ENCODE peak calls at places on chromosomes 11 and 22, in eight cellular contexts. One of them, this sample, is unnamed. For H3K27me3, the result is how much of the 10 kb centered on the place peaks cover.

GRCh38 chr22:23204541-23205157 is 24.3 kb downstream of the BCR start:
- DNase-seq in left ventricle myocardium inferior: peak
- DNase-seq in body of pancreas: peak
- DNase-seq in transverse colon: no peak
- DNase-seq in H9: no peak
- DNase-seq in fibroblast of lung: peak
- DNase-seq in lower lobe of right lung: peak
- DNase-seq in H1: no peak
- DNase-seq in this sample: no peak

GRCh38 chr11:75303544-75304224 is 47.8 kb downstream of the ARRB1 start:
- DNase-seq in left ventricle myocardium inferior: no peak
- DNase-seq in transverse colon: no peak
- DNase-seq in H1: no peak
- DNase-seq in lower lobe of right lung: no peak
- DNase-seq in fibroblast of lung: no peak
- DNase-seq in body of pancreas: no peak
- DNase-seq in H9: peak
- DNase-seq in this sample: no peak

GRCh38 chr22:19665784-19666662 is 48.3 kb upstream of the SEPTIN5 start:
- DNase-seq in transverse colon: no peak
- DNase-seq in lower lobe of right lung: no peak
- DNase-seq in fibroblast of lung: no peak
- DNase-seq in left ventricle myocardium inferior: no peak
- DNase-seq in body of pancreas: no peak
- DNase-seq in H9: no peak
- DNase-seq in H1: no peak
- DNase-seq in this sample: no peak

GRCh38 chr11:122098223-122098980 is 17.6 kb downstream of the BLID start:
- DNase-seq in fibroblast of lung: no peak
- DNase-seq in transverse colon: no peak
- DNase-seq in body of pancreas: no peak
- DNase-seq in left ventricle myocardium inferior: no peak
- DNase-seq in H9: no peak
- DNase-seq in H1: no peak
- DNase-seq in lower lobe of right lung: no peak
- DNase-seq in this sample: no peak

GRCh38 chr22:40673017-40673416 is 6.3 kb upstream of the MCHR1 start:
- DNase-seq in H9: no peak
- DNase-seq in lower lobe of right lung: no peak
- DNase-seq in transverse colon: no peak
- DNase-seq in H1: no peak
- DNase-seq in left ventricle myocardium inferior: no peak
- DNase-seq in fibroblast of lung: no peak
- DNase-seq in body of pancreas: no peak
- DNase-seq in this sample: no peak

GRCh38 chr11:32310218-32310601 is 125.1 kb downstream of the WT1 start:
- DNase-seq in body of pancreas: no peak
- DNase-seq in H1: no peak
- DNase-seq in H9: no peak
- DNase-seq in lower lobe of right lung: peak
- DNase-seq in transverse colon: no peak
- DNase-seq in fibroblast of lung: peak
- DNase-seq in left ventricle myocardium inferior: no peak
- DNase-seq in this sample: no peak

GRCh38 chr11:103222801-103223200 is 113.6 kb downstream of the DYNC2H1 start:
- DNase-seq in left ventricle myocardium inferior: no peak
- DNase-seq in lower lobe of right lung: no peak
- DNase-seq in H1: no peak
- DNase-seq in transverse colon: no peak
- DNase-seq in H9: no peak
- DNase-seq in fibroblast of lung: peak
- DNase-seq in body of pancreas: peak
- DNase-seq in this sample: no peak

GRCh38 chr11:126103150-126103549 is 40.5 kb upstream of the CDON start:
- DNase-seq in lower lobe of right lung: no peak
- DNase-seq in body of pancreas: no peak
- DNase-seq in left ventricle myocardium inferior: no peak
- DNase-seq in H9: no peak
- DNase-seq in transverse colon: no peak
- DNase-seq in fibroblast of lung: no peak
- DNase-seq in H1: no peak
- DNase-seq in this sample: no peak

GRCh38 chr22:27438271-27438980 is 363.1 kb downstream of the MN1 start:
- DNase-seq in H1: no peak
- DNase-seq in fibroblast of lung: peak
- DNase-seq in H9: no peak
- DNase-seq in body of pancreas: peak
- DNase-seq in transverse colon: no peak
- DNase-seq in lower lobe of right lung: no peak
- DNase-seq in left ventricle myocardium inferior: no peak
- DNase-seq in this sample: no peak

GRCh38 chr22:18031670-18032454 is 7.5 kb upstream of the MICAL3 start:
- DNase-seq in lower lobe of right lung: no peak
- DNase-seq in H9: no peak
- DNase-seq in left ventricle myocardium inferior: peak
- DNase-seq in H1: no peak
- DNase-seq in transverse colon: no peak
- DNase-seq in body of pancreas: peak
- DNase-seq in fibroblast of lung: peak
- DNase-seq in this sample: no peak

GRCh38 chr22:40334899-40335298 is 11.4 kb upstream of the ADSL start:
- DNase-seq in left ventricle myocardium inferior: no peak
- DNase-seq in lower lobe of right lung: no peak
- DNase-seq in fibroblast of lung: no peak
- DNase-seq in H1: no peak
- DNase-seq in body of pancreas: no peak
- DNase-seq in H9: no peak
- DNase-seq in transverse colon: no peak
- DNase-seq in this sample: no peak

GRCh38 chr22:39522567-39523300 is 2.4 kb downstream of the ATF4 start:
- DNase-seq in body of pancreas: peak
- DNase-seq in transverse colon: peak
- DNase-seq in lower lobe of right lung: peak
- DNase-seq in H9: no peak
- DNase-seq in H1: no peak
- DNase-seq in fibroblast of lung: peak
- DNase-seq in left ventricle myocardium inferior: no peak
- DNase-seq in this sample: no peak

GRCh38 chr11:123473941-123474668 is 44.0 kb downstream of the GRAMD1B start:
- DNase-seq in lower lobe of right lung: no peak
- DNase-seq in H9: no peak
- DNase-seq in transverse colon: no peak
- DNase-seq in fibroblast of lung: peak
- DNase-seq in left ventricle myocardium inferior: no peak
- DNase-seq in H1: no peak
- DNase-seq in body of pancreas: no peak
- DNase-seq in this sample: no peak

GRCh38 chr11:71197096-71197495 is 55.3 kb downstream of the SHANK2 start:
- DNase-seq in left ventricle myocardium inferior: no peak
- DNase-seq in fibroblast of lung: no peak
- DNase-seq in transverse colon: no peak
- DNase-seq in H9: no peak
- DNase-seq in lower lobe of right lung: no peak
- DNase-seq in H1: no peak
- DNase-seq in body of pancreas: no peak
- DNase-seq in this sample: no peak

GRCh38 chr11:130359419-130359818 is 44.7 kb upstream of the ZBTB44 start:
- DNase-seq in left ventricle myocardium inferior: no peak
- DNase-seq in transverse colon: no peak
- DNase-seq in body of pancreas: no peak
- DNase-seq in H9: no peak
- DNase-seq in lower lobe of right lung: no peak
- DNase-seq in H1: no peak
- DNase-seq in fibroblast of lung: no peak
- DNase-seq in this sample: no peak

GRCh38 chr11:66639066-66639813 is 737 bp downstream of the RBM4 start:
- DNase-seq in left ventricle myocardium inferior: no peak
- DNase-seq in fibroblast of lung: peak
- DNase-seq in H1: no peak
- DNase-seq in body of pancreas: no peak
- DNase-seq in lower lobe of right lung: no peak
- DNase-seq in transverse colon: peak
- DNase-seq in H9: no peak
- DNase-seq in this sample: no peak

GRCh38 chr22:46535876-46536558 is 1.4 kb downstream of the CELSR1 start:
- DNase-seq in body of pancreas: no peak
- DNase-seq in fibroblast of lung: no peak
- DNase-seq in H9: no peak
- DNase-seq in transverse colon: no peak
- DNase-seq in H1: no peak
- DNase-seq in lower lobe of right lung: no peak
- DNase-seq in left ventricle myocardium inferior: peak
- DNase-seq in this sample: no peak

GRCh38 chr22:36258750-36259619 is 6.1 kb downstream of the APOL1 start:
- DNase-seq in fibroblast of lung: peak
- DNase-seq in transverse colon: peak
- DNase-seq in H1: no peak
- DNase-seq in left ventricle myocardium inferior: peak
- DNase-seq in body of pancreas: no peak
- DNase-seq in H9: peak
- DNase-seq in lower lobe of right lung: peak
- DNase-seq in this sample: no peak

GRCh38 chr11:76339217-76339616 is 41.7 kb downstream of the THAP12 start:
- DNase-seq in lower lobe of right lung: peak
- DNase-seq in transverse colon: peak
- DNase-seq in left ventricle myocardium inferior: peak
- DNase-seq in H1: no peak
- DNase-seq in fibroblast of lung: no peak
- DNase-seq in body of pancreas: peak
- DNase-seq in H9: no peak
- DNase-seq in this sample: no peak

GRCh38 chr11:17978553-17979287 is 34.1 kb downstream of the SERGEF start:
- DNase-seq in fibroblast of lung: peak
- DNase-seq in body of pancreas: peak
- DNase-seq in lower lobe of right lung: no peak
- DNase-seq in H9: peak
- DNase-seq in H1: no peak
- DNase-seq in left ventricle myocardium inferior: peak
- DNase-seq in transverse colon: peak
- DNase-seq in this sample: no peak

GRCh38 chr22:38989461-38989860 is 7.3 kb downstream of the APOBEC3B start:
- DNase-seq in H9: no peak
- DNase-seq in H1: no peak
- DNase-seq in lower lobe of right lung: no peak
- DNase-seq in transverse colon: no peak
- DNase-seq in body of pancreas: no peak
- DNase-seq in fibroblast of lung: no peak
- DNase-seq in left ventricle myocardium inferior: no peak
- DNase-seq in this sample: no peak

GRCh38 chr11:35304393-35304790 is 115.0 kb downstream of the SLC1A2 start:
- DNase-seq in transverse colon: no peak
- DNase-seq in H1: no peak
- DNase-seq in left ventricle myocardium inferior: no peak
- DNase-seq in H9: no peak
- DNase-seq in fibroblast of lung: peak
- DNase-seq in lower lobe of right lung: no peak
- DNase-seq in body of pancreas: no peak
- DNase-seq in this sample: no peak

GRCh38 chr22:28346308-28346707 is 333.3 kb downstream of the TTC28 start:
- DNase-seq in H9: no peak
- DNase-seq in fibroblast of lung: no peak
- DNase-seq in H1: no peak
- DNase-seq in body of pancreas: no peak
- DNase-seq in transverse colon: no peak
- DNase-seq in left ventricle myocardium inferior: no peak
- DNase-seq in lower lobe of right lung: no peak
- DNase-seq in this sample: no peak

GRCh38 chr22:49525776-49526535 is 301.7 kb downstream of the BRD1 start:
- DNase-seq in body of pancreas: no peak
- DNase-seq in H9: no peak
- DNase-seq in fibroblast of lung: no peak
- DNase-seq in lower lobe of right lung: no peak
- DNase-seq in left ventricle myocardium inferior: no peak
- DNase-seq in H1: no peak
- DNase-seq in transverse colon: no peak
- DNase-seq in this sample: no peak

GRCh38 chr11:29161216-29161615 is 855.6 kb downstream of the KCNA4 start:
- DNase-seq in H9: no peak
- DNase-seq in left ventricle myocardium inferior: no peak
- DNase-seq in transverse colon: no peak
- DNase-seq in body of pancreas: no peak
- DNase-seq in H1: no peak
- DNase-seq in lower lobe of right lung: no peak
- DNase-seq in fibroblast of lung: peak
- DNase-seq in this sample: no peak

GRCh38 chr11:48193876-48194275 is 22.7 kb upstream of the OR4B1 start:
- DNase-seq in H9: no peak
- DNase-seq in body of pancreas: no peak
- DNase-seq in H1: no peak
- DNase-seq in lower lobe of right lung: no peak
- DNase-seq in left ventricle myocardium inferior: no peak
- DNase-seq in transverse colon: no peak
- DNase-seq in fibroblast of lung: peak
- DNase-seq in this sample: no peak

GRCh38 chr11:1177771-1178090 is 20.0 kb downstream of the MUC5AC start:
- DNase-seq in transverse colon: no peak
- DNase-seq in left ventricle myocardium inferior: no peak
- DNase-seq in H9: no peak
- DNase-seq in lower lobe of right lung: no peak
- DNase-seq in H1: no peak
- DNase-seq in fibroblast of lung: no peak
- DNase-seq in body of pancreas: no peak
- DNase-seq in this sample: no peak

GRCh38 chr22:37411655-37412054 is 15.6 kb downstream of the ELFN2 start:
- DNase-seq in left ventricle myocardium inferior: no peak
- DNase-seq in body of pancreas: no peak
- DNase-seq in H1: no peak
- DNase-seq in fibroblast of lung: no peak
- DNase-seq in lower lobe of right lung: no peak
- DNase-seq in H9: no peak
- DNase-seq in transverse colon: no peak
- DNase-seq in this sample: no peak
- H3K27me3 ChIP-seq in left ventricle myocardium inferior: half or more
- H3K27me3 ChIP-seq in body of pancreas: under half
- H3K27me3 ChIP-seq in H1: under half
- H3K27me3 ChIP-seq in fibroblast of lung: under half
- H3K27me3 ChIP-seq in lower lobe of right lung: under half
- H3K27me3 ChIP-seq in H9: under half
- H3K27me3 ChIP-seq in transverse colon: under half
- H3K27me3 ChIP-seq in this sample: under half

GRCh38 chr11:119859684-119860083 is 130.7 kb upstream of the NECTIN1 start:
- DNase-seq in H1: no peak
- DNase-seq in fibroblast of lung: no peak
- DNase-seq in body of pancreas: no peak
- DNase-seq in H9: no peak
- DNase-seq in transverse colon: no peak
- DNase-seq in left ventricle myocardium inferior: peak
- DNase-seq in lower lobe of right lung: no peak
- DNase-seq in this sample: no peak
- H3K27me3 ChIP-seq in H1: under half
- H3K27me3 ChIP-seq in fibroblast of lung: under half
- H3K27me3 ChIP-seq in body of pancreas: under half
- H3K27me3 ChIP-seq in H9: under half
- H3K27me3 ChIP-seq in transverse colon: under half
- H3K27me3 ChIP-seq in left ventricle myocardium inferior: under half
- H3K27me3 ChIP-seq in lower lobe of right lung: under half
- H3K27me3 ChIP-seq in this sample: under half

GRCh38 chr11:94662065-94662779 is 95.1 kb downstream of the PIWIL4 start:
- DNase-seq in H9: no peak
- DNase-seq in left ventricle myocardium inferior: no peak
- DNase-seq in transverse colon: no peak
- DNase-seq in body of pancreas: no peak
- DNase-seq in fibroblast of lung: no peak
- DNase-seq in lower lobe of right lung: no peak
- DNase-seq in H1: no peak
- DNase-seq in this sample: no peak
- H3K27me3 ChIP-seq in H9: under half
- H3K27me3 ChIP-seq in left ventricle myocardium inferior: under half
- H3K27me3 ChIP-seq in transverse colon: under half
- H3K27me3 ChIP-seq in body of pancreas: under half
- H3K27me3 ChIP-seq in fibroblast of lung: under half
- H3K27me3 ChIP-seq in lower lobe of right lung: under half
- H3K27me3 ChIP-seq in H1: under half
- H3K27me3 ChIP-seq in this sample: under half

GRCh38 chr11:134242376-134242775 is 10.8 kb downstream of the THYN1 start:
- DNase-seq in left ventricle myocardium inferior: no peak
- DNase-seq in H1: no peak
- DNase-seq in fibroblast of lung: no peak
- DNase-seq in body of pancreas: no peak
- DNase-seq in transverse colon: no peak
- DNase-seq in lower lobe of right lung: no peak
- DNase-seq in H9: no peak
- DNase-seq in this sample: no peak
- H3K27me3 ChIP-seq in left ventricle myocardium inferior: under half
- H3K27me3 ChIP-seq in H1: under half
- H3K27me3 ChIP-seq in fibroblast of lung: under half
- H3K27me3 ChIP-seq in body of pancreas: under half
- H3K27me3 ChIP-seq in transverse colon: under half
- H3K27me3 ChIP-seq in lower lobe of right lung: under half
- H3K27me3 ChIP-seq in H9: under half
- H3K27me3 ChIP-seq in this sample: under half